ENCODE peak calls at places on chromosomes 4 and X, in six cellular contexts. G, Y, E, F, Q and L are unnamed samples.
A peak's percentile ranks its signal among the peaks of the same experiment; 100 is the strongest.

GRCh38 chr4:153538408-153539057 is 72.4 kb downstream of the TMEM131L start:
- DNase-seq in Y (peak; percentile 33), E (peak; percentile 38), Q (no peak), F (peak; percentile 69), G (peak; percentile 54), L (no peak)

GRCh38 chr4:15451181-15451865 is 18.4 kb upstream of the CC2D2A start:
- DNase-seq in Y (no peak), G (peak; percentile 62), F (no peak), Q (no peak), E (no peak), L (no peak)

GRCh38 chr4:159944477-159944876 is 841.6 kb downstream of the RAPGEF2 start:
- DNase-seq in F (no peak), E (no peak), Q (no peak), G (no peak), Y (no peak), L (no peak)

GRCh38 chr4:122930877-122931276 is 8.5 kb upstream of the NUDT6 start:
- DNase-seq in F (no peak), G (peak; percentile 59), Q (no peak), Y (no peak), E (no peak), L (no peak)

GRCh38 chr4:95243892-95244291 is 304.9 kb downstream of the UNC5C start:
- DNase-seq in Y (no peak), G (no peak), E (no peak), F (no peak), Q (no peak), L (no peak)

GRCh38 chr4:52711834-52712171 is 39.4 kb downstream of the ERVMER34-1 start:
- DNase-seq in E (no peak), Y (no peak), Q (no peak), G (no peak), F (no peak), L (no peak)

GRCh38 chr4:154361450-154361849 is 130.1 kb downstream of the DCHS2 start:
- DNase-seq in F (no peak), Y (no peak), G (no peak), Q (no peak), E (no peak), L (no peak)

GRCh38 chr4:38004062-38004461 is 43.9 kb downstream of the PTTG2 start:
- DNase-seq in F (no peak), E (no peak), Q (no peak), Y (no peak), G (no peak), L (no peak)

GRCh38 chr4:122212880-122213279 is 60.7 kb downstream of the BLTP1 start:
- DNase-seq in Y (no peak), E (no peak), Q (no peak), G (no peak), F (no peak), L (no peak)

GRCh38 chr4:149884046-149884445 is 68.4 kb upstream of the IQCM start:
- DNase-seq in Y (no peak), F (no peak), Q (no peak), E (no peak), G (peak; percentile 29), L (no peak)

GRCh38 chr4:173436149-173436579 is 37.2 kb upstream of the SCRG1 start:
- DNase-seq in Q (no peak), E (no peak), F (no peak), Y (no peak), G (peak; percentile 70), L (no peak)

GRCh38 chrX:48695925-48696300 is 621 bp upstream of the SUV39H1 start:
- DNase-seq in G (no peak), Q (no peak), E (no peak), F (no peak), Y (no peak), L (no peak)

GRCh38 chr4:38519671-38520070 is 144.3 kb upstream of the KLF3 start:
- DNase-seq in Y (no peak), E (no peak), F (no peak), G (no peak), Q (no peak), L (no peak)

GRCh38 chrX:1443496-1444075 is 9.1 kb downstream of the ASMTL start:
- DNase-seq in E (no peak), G (no peak), Y (no peak), F (no peak), Q (peak; percentile 33), L (peak; percentile 10)

GRCh38 chrX:100413231-100413630 is 3.2 kb upstream of the PCDH19 start:
- DNase-seq in G (peak; percentile 67), Q (no peak), E (peak; percentile 21), Y (peak; percentile 59), F (no peak), L (peak; percentile 60)

GRCh38 chr4:88112856-88113255 is 45.6 kb downstream of the ABCG2 start:
- DNase-seq in Y (no peak), G (no peak), Q (no peak), F (no peak), E (no peak), L (no peak)

GRCh38 chr4:87120411-87121162 is 99.8 kb downstream of the KLHL8 start:
- DNase-seq in E (peak; percentile 49), Q (no peak), Y (peak; percentile 57), F (peak; percentile 74), G (peak; percentile 82), L (no peak)

GRCh38 chr4:113821851-113822250 is 60.3 kb upstream of the CAMK2D start:
- DNase-seq in E (no peak), Q (no peak), Y (no peak), G (no peak), F (no peak), L (no peak)

GRCh38 chr4:155758500-155759371 is at the start of gene GUCY1B1:
- DNase-seq in F (peak; percentile 94), E (peak; percentile 81), G (peak; percentile 95), Q (peak; percentile 94), Y (peak; percentile 95), L (peak; percentile 74)

GRCh38 chr4:15013585-15013984 is 11.3 kb downstream of the CPEB2 start:
- DNase-seq in Y (no peak), E (no peak), G (peak; percentile 44), F (no peak), Q (no peak), L (no peak)

GRCh38 chr4:145821771-145822170 is 116.9 kb downstream of the ZNF827 start:
- DNase-seq in Y (no peak), E (no peak), F (no peak), G (no peak), Q (no peak), L (no peak)

GRCh38 chr4:145816091-145816490 is 122.5 kb downstream of the ZNF827 start:
- DNase-seq in E (no peak), Q (no peak), F (no peak), Y (no peak), G (no peak), L (no peak)

GRCh38 chr4:145818001-145818400 is 120.6 kb downstream of the ZNF827 start:
- DNase-seq in Y (no peak), F (no peak), G (no peak), E (no peak), Q (no peak), L (no peak)

GRCh38 chr4:145820407-145820806 is 118.2 kb downstream of the ZNF827 start:
- DNase-seq in G (no peak), E (no peak), F (no peak), Y (no peak), Q (no peak), L (no peak)

GRCh38 chr4:145819246-145820181 is 119.1 kb downstream of the ZNF827 start:
- DNase-seq in E (no peak), G (no peak), F (no peak), Q (no peak), Y (no peak), L (no peak)
- H3K4me3 ChIP-seq in E (no peak overlapping the region), G (no peak overlapping the region), F (peak overlapping the region; percentile 47), Q (no peak overlapping the region), Y (no peak overlapping the region), L (no peak overlapping the region)

GRCh38 chrX:40172169-40172979 is 74.6 kb upstream of the BCOR start:
- DNase-seq in Y (peak; percentile 63), F (peak; percentile 84), Q (peak; percentile 80), E (peak; percentile 69), G (peak; percentile 56), L (no peak)
- H3K27ac ChIP-seq in Y (peak overlapping the region; percentile 83), F (peak overlapping the region; percentile 86), Q (peak overlapping the region; percentile 87), E (peak overlapping the region; percentile 89), G (peak overlapping the region; percentile 71), L (peak overlapping the region; percentile 38)

DNA sequence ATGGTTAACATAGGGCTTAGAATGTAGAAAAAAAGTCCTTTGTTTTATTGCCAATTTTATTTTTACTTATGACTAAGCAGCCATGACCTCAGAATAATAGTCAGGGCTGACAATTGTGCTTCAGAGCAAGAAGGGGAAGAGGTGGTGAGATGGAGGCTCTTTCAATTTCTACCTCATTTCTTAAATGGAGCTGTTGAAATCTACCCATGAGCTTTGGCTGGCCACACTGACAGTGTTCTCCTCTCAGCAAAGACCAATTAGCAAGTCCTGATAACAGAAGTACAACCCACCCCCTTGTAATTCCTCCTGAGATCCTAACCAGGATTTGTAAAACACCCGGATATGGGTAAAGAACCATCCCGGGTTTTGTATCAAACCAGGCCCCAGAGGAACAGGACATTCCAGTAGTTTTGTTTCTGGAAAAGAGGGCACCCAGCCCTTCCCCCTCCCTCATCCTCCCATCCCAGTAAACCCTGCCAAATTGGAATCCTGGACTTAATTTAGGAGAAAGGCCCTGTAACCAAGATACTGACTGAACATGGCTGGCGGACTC is at the start of gene HEPH:
- DNase-seq in E (peak; percentile 10), Q (no peak), F (no peak), G (peak; percentile 57), Y (peak; percentile 15), L (peak; percentile 41)
- H3K4me3 ChIP-seq in E (peak within 1 kb of the TSS; percentile 21), Q (peak within 1 kb of the TSS; percentile 41), F (peak within 1 kb of the TSS; percentile 22), G (no peak within 1 kb of the TSS), Y (no peak within 1 kb of the TSS), L (peak within 1 kb of the TSS; percentile 62)

DNA sequence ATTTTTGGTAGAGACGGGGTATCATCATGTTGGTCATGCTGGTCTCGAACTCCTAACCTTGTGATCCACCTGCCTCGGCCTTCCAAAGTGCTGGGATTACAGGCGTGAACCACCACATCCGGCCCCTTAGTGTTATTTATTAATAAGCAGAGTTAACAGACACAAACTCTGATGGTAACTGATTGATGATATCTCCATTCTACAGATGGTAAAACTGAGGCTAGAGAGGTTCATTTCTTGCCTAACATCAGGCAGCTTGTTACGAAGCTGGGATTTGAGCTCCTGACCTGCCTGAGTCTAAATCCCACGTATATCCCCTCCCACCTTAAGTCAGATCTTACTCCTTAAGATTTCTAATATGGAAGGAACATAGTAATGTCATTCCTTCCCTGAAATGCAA is 36.9 kb downstream of the TBC1D14 start:
- DNase-seq in Q (no peak), G (no peak), E (no peak), Y (no peak), F (peak; percentile 3), L (no peak)
- H3K27ac ChIP-seq in Q (no peak overlapping the region), G (no peak overlapping the region), E (no peak overlapping the region), Y (no peak overlapping the region), F (no peak overlapping the region), L (no peak overlapping the region)

DNA sequence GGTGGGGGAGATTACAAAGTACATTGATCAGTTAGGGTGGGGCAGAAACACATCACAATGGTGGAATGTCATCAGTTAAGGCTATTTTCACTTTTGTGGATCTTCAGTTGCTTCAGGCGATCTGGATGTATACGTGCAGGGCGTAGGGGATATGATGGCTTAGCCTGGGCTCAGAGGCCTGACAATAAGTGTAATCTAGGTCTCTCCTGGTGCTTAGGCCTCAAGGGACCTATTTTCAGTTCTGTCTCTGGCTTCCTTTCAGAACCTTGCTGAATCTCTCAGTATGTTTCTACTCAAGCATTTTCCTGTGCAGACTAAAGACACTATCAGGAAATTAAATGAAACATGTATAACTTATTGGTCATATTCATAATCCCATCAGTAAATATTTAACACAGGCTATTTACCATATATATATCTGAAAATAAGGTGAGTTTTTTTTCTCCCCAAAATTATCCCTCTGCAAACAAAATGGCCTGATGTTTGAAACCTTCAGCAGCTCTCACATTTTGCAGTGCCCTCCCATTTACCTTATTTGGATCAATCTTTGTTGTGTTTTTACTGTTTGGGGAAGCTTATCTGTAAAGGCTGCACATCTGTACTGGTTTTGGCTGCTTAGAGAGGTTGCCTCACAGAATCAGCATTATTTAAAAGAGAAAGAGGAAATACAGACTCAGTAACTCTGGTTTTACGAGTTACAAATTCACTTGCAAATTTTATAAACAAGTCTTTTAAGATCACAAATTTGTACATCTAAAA is 2.3 kb upstream of the ZCCHC4 start:
- DNase-seq in Y (no peak), F (no peak), E (no peak), Q (no peak), G (no peak), L (no peak)
- H3K4me3 ChIP-seq in Y (no peak overlapping the region), F (no peak overlapping the region), E (no peak overlapping the region), Q (no peak overlapping the region), G (no peak overlapping the region), L (no peak overlapping the region)